ENCODE peak calls at places on chromosome 4, in seven cellular contexts. One of them, this sample, is unnamed.

GRCh38 chr4:29970626-29971025 is 749.5 kb upstream of the PCDH7 start:
- DNase-seq in trophoblast cell: peak
- DNase-seq in mesendoderm: peak
- DNase-seq in neuronal stem cell: peak
- DNase-seq in mesenchymal stem cell: peak
- DNase-seq in H9: peak
- DNase-seq in H1: no peak
- DNase-seq in this sample: no peak

GRCh38 chr4:6574747-6575502 is at the start of gene MAN2B2:
- DNase-seq in trophoblast cell: peak
- DNase-seq in mesendoderm: peak
- DNase-seq in neuronal stem cell: peak
- DNase-seq in mesenchymal stem cell: peak
- DNase-seq in H9: peak
- DNase-seq in H1: peak
- DNase-seq in this sample: peak

GRCh38 chr4:153844144-153844543 is 55.3 kb upstream of the SFRP2 start:
- DNase-seq in neuronal stem cell: no peak
- DNase-seq in H9: no peak
- DNase-seq in mesendoderm: no peak
- DNase-seq in mesenchymal stem cell: no peak
- DNase-seq in H1: no peak
- DNase-seq in trophoblast cell: no peak
- DNase-seq in this sample: no peak

GRCh38 chr4:146442801-146443200 is 78.9 kb downstream of the SLC10A7 start:
- DNase-seq in neuronal stem cell: no peak
- DNase-seq in H9: no peak
- DNase-seq in mesenchymal stem cell: peak
- DNase-seq in trophoblast cell: peak
- DNase-seq in mesendoderm: no peak
- DNase-seq in H1: no peak
- DNase-seq in this sample: peak

GRCh38 chr4:162061214-162061613 is 102.6 kb downstream of the FSTL5 start:
- DNase-seq in mesendoderm: peak
- DNase-seq in trophoblast cell: peak
- DNase-seq in H1: peak
- DNase-seq in neuronal stem cell: peak
- DNase-seq in mesenchymal stem cell: peak
- DNase-seq in H9: peak
- DNase-seq in this sample: no peak

GRCh38 chr4:152380919-152381318 is 155.0 kb downstream of the FBXW7 start:
- DNase-seq in neuronal stem cell: no peak
- DNase-seq in mesendoderm: no peak
- DNase-seq in H9: no peak
- DNase-seq in trophoblast cell: no peak
- DNase-seq in H1: no peak
- DNase-seq in mesenchymal stem cell: no peak
- DNase-seq in this sample: no peak

GRCh38 chr4:105305019-105305836 is 158.6 kb downstream of the TET2 start:
- DNase-seq in neuronal stem cell: no peak
- DNase-seq in mesendoderm: no peak
- DNase-seq in H1: no peak
- DNase-seq in H9: no peak
- DNase-seq in mesenchymal stem cell: no peak
- DNase-seq in trophoblast cell: no peak
- DNase-seq in this sample: no peak

GRCh38 chr4:4677825-4678522 is 136.1 kb upstream of the STX18 start:
- DNase-seq in neuronal stem cell: peak
- DNase-seq in mesenchymal stem cell: peak
- DNase-seq in trophoblast cell: peak
- DNase-seq in H1: peak
- DNase-seq in H9: peak
- DNase-seq in mesendoderm: peak
- DNase-seq in this sample: peak

GRCh38 chr4:53832549-53832948 is 231.9 kb downstream of the CHIC2 start:
- DNase-seq in H9: no peak
- DNase-seq in mesenchymal stem cell: no peak
- DNase-seq in trophoblast cell: no peak
- DNase-seq in mesendoderm: no peak
- DNase-seq in H1: no peak
- DNase-seq in neuronal stem cell: no peak
- DNase-seq in this sample: no peak

DNA sequence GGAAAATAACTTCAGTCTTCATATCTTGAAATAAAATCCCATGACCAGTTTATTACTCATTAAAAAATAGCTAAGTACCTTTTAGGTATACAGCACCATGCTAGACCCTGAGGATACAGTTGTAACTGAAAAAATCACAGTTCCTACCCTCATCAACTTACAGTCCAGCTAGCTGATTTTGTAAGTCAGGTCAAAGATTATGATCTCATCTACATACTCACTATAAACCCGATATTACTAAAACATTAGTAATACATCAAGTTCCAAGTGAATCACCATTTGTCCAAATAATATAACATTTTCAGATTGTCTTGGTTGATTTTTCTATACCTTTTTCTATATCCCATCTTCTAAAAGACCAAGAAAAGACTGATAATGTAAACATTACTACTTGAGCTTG is 333.9 kb downstream of the INPP4B start:
- DNase-seq in mesenchymal stem cell: no peak
- DNase-seq in H1: no peak
- DNase-seq in H9: no peak
- DNase-seq in mesendoderm: no peak
- DNase-seq in neuronal stem cell: no peak
- DNase-seq in trophoblast cell: peak
- DNase-seq in this sample: peak
- H2BK120ac ChIP-seq in mesenchymal stem cell: no peak
- H2BK120ac ChIP-seq in H1: no peak
- H2BK120ac ChIP-seq in H9: no peak
- H2BK120ac ChIP-seq in mesendoderm: no peak
- H2BK120ac ChIP-seq in neuronal stem cell: no peak
- H2BK120ac ChIP-seq in trophoblast cell: no peak
- H2BK120ac ChIP-seq in this sample: no peak

DNA sequence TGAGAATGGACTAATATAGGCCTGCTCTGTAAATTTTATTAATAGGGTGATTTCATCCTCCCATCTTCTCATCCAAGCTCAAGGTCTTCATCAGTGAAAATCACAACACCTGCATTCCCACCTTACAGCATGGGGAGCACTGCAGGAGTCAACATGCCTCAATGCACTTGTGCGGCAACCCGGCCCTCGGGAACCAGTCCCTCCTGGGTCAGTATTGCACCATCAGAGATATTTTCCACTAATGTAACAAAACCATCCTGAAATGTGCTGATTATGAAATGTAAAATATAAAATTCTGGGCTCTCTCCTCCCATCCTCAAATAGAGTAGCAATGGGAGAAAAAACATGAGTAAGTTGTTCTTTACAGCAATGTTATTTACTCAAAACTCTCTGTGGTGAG is 13.0 kb downstream of the USP46 start:
- DNase-seq in mesenchymal stem cell: no peak
- DNase-seq in neuronal stem cell: no peak
- DNase-seq in mesendoderm: no peak
- DNase-seq in H9: no peak
- DNase-seq in H1: no peak
- DNase-seq in trophoblast cell: no peak
- DNase-seq in this sample: no peak
- H2BK120ac ChIP-seq in mesenchymal stem cell: no peak
- H2BK120ac ChIP-seq in neuronal stem cell: no peak
- H2BK120ac ChIP-seq in mesendoderm: no peak
- H2BK120ac ChIP-seq in H9: no peak
- H2BK120ac ChIP-seq in H1: no peak
- H2BK120ac ChIP-seq in trophoblast cell: no peak
- H2BK120ac ChIP-seq in this sample: no peak

GRCh38 chr4:83214079-83214478 is 70.5 kb downstream of the COQ2 start:
- DNase-seq in H1: no peak
- DNase-seq in mesenchymal stem cell: no peak
- DNase-seq in trophoblast cell: no peak
- DNase-seq in H9: no peak
- DNase-seq in neuronal stem cell: no peak
- DNase-seq in mesendoderm: no peak
- DNase-seq in this sample: no peak
- H2BK120ac ChIP-seq in H1: no peak
- H2BK120ac ChIP-seq in mesenchymal stem cell: no peak
- H2BK120ac ChIP-seq in trophoblast cell: no peak
- H2BK120ac ChIP-seq in H9: no peak
- H2BK120ac ChIP-seq in neuronal stem cell: no peak
- H2BK120ac ChIP-seq in mesendoderm: no peak
- H2BK120ac ChIP-seq in this sample: no peak

DNA sequence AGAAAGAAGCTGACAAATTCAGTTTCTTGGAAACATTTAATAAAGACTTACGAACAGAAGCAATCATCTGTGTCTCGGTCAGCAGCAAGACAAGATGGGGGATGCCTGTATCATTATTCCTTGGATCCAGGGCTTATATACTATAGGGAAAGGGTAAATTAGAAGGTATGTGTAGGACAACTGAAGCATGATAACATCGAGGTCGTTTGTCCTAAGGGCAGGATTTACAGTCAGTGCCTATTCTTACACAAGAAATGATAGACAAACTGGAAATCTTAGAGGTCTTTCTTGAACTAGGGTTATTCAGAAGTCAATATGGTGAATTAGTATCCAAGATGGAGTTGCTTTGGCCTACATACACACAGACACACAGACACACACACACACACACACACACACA is 553.0 kb downstream of the STPG2 start:
- DNase-seq in trophoblast cell: peak
- DNase-seq in mesenchymal stem cell: no peak
- DNase-seq in H1: no peak
- DNase-seq in neuronal stem cell: no peak
- DNase-seq in mesendoderm: no peak
- DNase-seq in H9: no peak
- DNase-seq in this sample: no peak
- H2BK120ac ChIP-seq in trophoblast cell: no peak
- H2BK120ac ChIP-seq in mesenchymal stem cell: no peak
- H2BK120ac ChIP-seq in H1: no peak
- H2BK120ac ChIP-seq in neuronal stem cell: no peak
- H2BK120ac ChIP-seq in mesendoderm: no peak
- H2BK120ac ChIP-seq in H9: no peak
- H2BK120ac ChIP-seq in this sample: no peak

DNA sequence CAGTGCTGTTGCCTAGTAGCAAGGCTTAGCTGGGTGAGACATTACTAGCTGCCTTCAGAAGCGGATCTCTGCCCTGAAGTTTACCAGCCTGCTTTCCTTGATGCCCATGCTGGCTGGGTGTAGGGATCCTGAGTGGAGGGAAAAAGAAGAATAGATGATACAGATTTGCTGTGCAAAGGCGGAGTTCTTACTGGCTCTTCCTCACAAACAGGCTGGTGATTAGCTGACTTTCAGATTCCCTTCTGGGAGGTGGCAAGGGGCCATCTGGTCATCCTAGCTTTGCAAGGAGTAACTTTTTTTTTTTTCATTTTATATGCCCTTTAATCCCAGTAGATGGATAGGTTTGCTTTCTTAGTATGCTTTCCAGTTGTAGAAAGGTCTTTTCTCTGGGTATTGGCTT is 44.8 kb downstream of the SMARCA5 start:
- DNase-seq in neuronal stem cell: no peak
- DNase-seq in H9: no peak
- DNase-seq in trophoblast cell: no peak
- DNase-seq in mesenchymal stem cell: no peak
- DNase-seq in H1: no peak
- DNase-seq in mesendoderm: peak
- DNase-seq in this sample: no peak
- H2BK120ac ChIP-seq in neuronal stem cell: no peak
- H2BK120ac ChIP-seq in H9: no peak
- H2BK120ac ChIP-seq in trophoblast cell: no peak
- H2BK120ac ChIP-seq in mesenchymal stem cell: no peak
- H2BK120ac ChIP-seq in H1: no peak
- H2BK120ac ChIP-seq in mesendoderm: no peak
- H2BK120ac ChIP-seq in this sample: no peak

GRCh38 chr4:89572224-89572858 is 264.6 kb downstream of the SNCA start:
- DNase-seq in neuronal stem cell: no peak
- DNase-seq in trophoblast cell: no peak
- DNase-seq in H9: no peak
- DNase-seq in mesenchymal stem cell: peak
- DNase-seq in H1: no peak
- DNase-seq in mesendoderm: no peak
- DNase-seq in this sample: no peak

GRCh38 chr4:89570931-89571330 is 263.3 kb upstream of the GPRIN3 start:
- DNase-seq in H1: no peak
- DNase-seq in neuronal stem cell: no peak
- DNase-seq in H9: no peak
- DNase-seq in mesendoderm: no peak
- DNase-seq in trophoblast cell: no peak
- DNase-seq in mesenchymal stem cell: no peak
- DNase-seq in this sample: no peak

GRCh38 chr4:89563431-89563830 is 255.8 kb upstream of the GPRIN3 start:
- DNase-seq in mesendoderm: no peak
- DNase-seq in trophoblast cell: no peak
- DNase-seq in mesenchymal stem cell: no peak
- DNase-seq in H9: no peak
- DNase-seq in H1: no peak
- DNase-seq in neuronal stem cell: no peak
- DNase-seq in this sample: no peak

GRCh38 chr4:89562715-89563114 is 255.1 kb upstream of the GPRIN3 start:
- DNase-seq in mesendoderm: no peak
- DNase-seq in mesenchymal stem cell: no peak
- DNase-seq in H9: no peak
- DNase-seq in neuronal stem cell: no peak
- DNase-seq in H1: no peak
- DNase-seq in trophoblast cell: no peak
- DNase-seq in this sample: peak

GRCh38 chr4:89567936-89568335 is 260.3 kb upstream of the GPRIN3 start:
- DNase-seq in H1: no peak
- DNase-seq in mesendoderm: no peak
- DNase-seq in H9: no peak
- DNase-seq in neuronal stem cell: no peak
- DNase-seq in mesenchymal stem cell: no peak
- DNase-seq in trophoblast cell: no peak
- DNase-seq in this sample: no peak
- H2BK120ac ChIP-seq in H1: no peak
- H2BK120ac ChIP-seq in mesendoderm: no peak
- H2BK120ac ChIP-seq in H9: no peak
- H2BK120ac ChIP-seq in neuronal stem cell: no peak
- H2BK120ac ChIP-seq in mesenchymal stem cell: no peak
- H2BK120ac ChIP-seq in trophoblast cell: no peak
- H2BK120ac ChIP-seq in this sample: no peak

DNA sequence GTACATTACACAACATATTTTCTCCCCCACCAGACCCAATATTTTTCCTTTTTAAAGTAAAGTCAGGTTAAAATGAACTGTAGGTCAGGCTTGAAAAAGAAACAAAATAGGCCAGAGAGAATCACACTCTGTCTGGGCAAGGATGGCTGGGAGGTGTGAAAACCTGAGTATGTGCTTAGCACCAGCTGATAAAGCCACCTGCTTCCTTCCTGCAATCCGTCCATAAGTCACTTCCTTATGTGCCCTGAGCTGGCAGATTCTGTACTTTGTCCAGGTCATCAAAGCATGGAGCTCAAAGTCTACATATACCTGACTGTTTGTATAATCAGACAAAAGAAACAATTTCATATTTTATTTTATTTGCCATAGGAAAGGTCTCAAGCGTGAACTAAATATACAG is 37.7 kb downstream of the ANTXR2 start:
- DNase-seq in trophoblast cell: no peak
- DNase-seq in neuronal stem cell: no peak
- DNase-seq in H9: no peak
- DNase-seq in mesenchymal stem cell: no peak
- DNase-seq in H1: no peak
- DNase-seq in mesendoderm: peak
- DNase-seq in this sample: no peak
- H2BK120ac ChIP-seq in trophoblast cell: no peak
- H2BK120ac ChIP-seq in neuronal stem cell: no peak
- H2BK120ac ChIP-seq in H9: no peak
- H2BK120ac ChIP-seq in mesenchymal stem cell: no peak
- H2BK120ac ChIP-seq in H1: no peak
- H2BK120ac ChIP-seq in mesendoderm: no peak
- H2BK120ac ChIP-seq in this sample: no peak

This sample was measured in IMR-90.